ENCODE peak calls at places on chromosomes 1 and 21, in six cellular contexts. Z is GM23338, F is SK-N-SH, P is hepatocyte, G is GM23248, C is MM.1S. M is an unnamed sample.

GRCh38 chr1:214551052-214551435 is 358 bp downstream of the PTPN14 start:
- DNase-seq in Z (peak; percentile 48), F (peak; percentile 75), P (peak; percentile 64), G (no peak), C (no peak), M (peak; percentile 75)

GRCh38 chr1:225965231-225965630 is 24.2 kb upstream of the LEFTY2 start:
- DNase-seq in Z (no peak), F (no peak), P (no peak), G (no peak), C (no peak), M (no peak)

GRCh38 chr21:35232545-35233176 is 183.6 kb upstream of the RUNX1 start:
- DNase-seq in Z (no peak), F (no peak), P (peak; percentile 60), G (peak; percentile 75), C (no peak), M (no peak)

GRCh38 chr1:67880056-67880601 is 46.9 kb upstream of the GNG12 start:
- DNase-seq in Z (no peak), F (peak; percentile 46), P (peak; percentile 34), G (peak; percentile 79), C (no peak), M (no peak)

GRCh38 chr1:169015464-169015863 is 91.0 kb upstream of the ATP1B1 start:
- DNase-seq in Z (no peak), F (no peak), P (no peak), G (no peak), C (no peak), M (no peak)

GRCh38 chr1:98556521-98557158 is 104.9 kb upstream of the SNX7 start:
- DNase-seq in Z (peak; percentile 64), F (no peak), P (peak; percentile 32), G (peak; percentile 51), C (no peak), M (peak; percentile 31)

GRCh38 chr1:220084460-220084859 is 5.1 kb downstream of the BPNT1 start:
- DNase-seq in Z (no peak), F (no peak), P (peak; percentile 6), G (no peak), C (no peak), M (no peak)

GRCh38 chr1:12620142-12620865 is 2.3 kb upstream of the DHRS3 start:
- DNase-seq in Z (no peak), F (no peak), P (no peak), G (peak; percentile 37), C (peak; percentile 30), M (no peak)

GRCh38 chr1:37120279-37120678 is 86.0 kb upstream of the GRIK3 start:
- DNase-seq in Z (no peak), F (no peak), P (no peak), G (no peak), C (no peak), M (no peak)

GRCh38 chr1:41533016-41533730 is 48.7 kb upstream of the EDN2 start:
- DNase-seq in Z (no peak), F (no peak), P (no peak), G (no peak), C (no peak), M (no peak)

GRCh38 chr1:97573560-97573959 is 347.3 kb downstream of the DPYD start:
- DNase-seq in Z (no peak), F (no peak), P (no peak), G (peak; percentile 6), C (no peak), M (no peak)

GRCh38 chr1:15833069-15833679 is 14.3 kb upstream of the SPEN start:
- DNase-seq in Z (peak; percentile 35), F (no peak), P (no peak), G (peak; percentile 93), C (no peak), M (no peak)

GRCh38 chr1:183812686-183813569 is 8.0 kb downstream of the RGL1 start:
- DNase-seq in Z (peak; percentile 44), F (no peak), P (peak; percentile 48), G (peak; percentile 87), C (no peak), M (peak; percentile 52)

GRCh38 chr1:157289424-157290105 is 151.4 kb upstream of the ETV3 start:
- DNase-seq in Z (no peak), F (no peak), P (no peak), G (no peak), C (no peak), M (no peak)

DNA sequence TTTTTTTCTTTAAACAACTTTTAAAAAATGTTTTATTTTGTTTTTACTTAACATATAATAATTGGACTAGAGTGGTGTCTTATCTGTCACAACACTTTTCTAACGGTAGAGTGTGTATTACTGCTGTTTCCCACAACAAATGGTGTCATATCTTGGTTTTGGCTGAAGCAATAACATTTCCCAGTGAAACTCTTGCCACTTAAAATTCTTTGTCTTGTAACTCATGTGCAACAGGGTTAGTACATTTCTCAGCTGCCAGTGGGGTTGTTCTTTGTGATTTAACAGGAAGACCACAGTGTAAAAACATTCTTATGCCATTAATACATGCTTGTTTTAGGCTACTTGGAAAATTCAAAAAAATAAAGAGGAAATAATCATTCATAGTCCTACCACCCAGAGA is 43.5 kb downstream of the ALPL start:
- DNase-seq in Z (no peak), F (no peak), P (no peak), G (peak; percentile 94), C (no peak), M (no peak)
- TF ChIP-seq EZH2phosphoT487 in Z (no peak), F (no peak), P (no peak), G (peak; percentile 97), C (no peak), M (no peak)

DNA sequence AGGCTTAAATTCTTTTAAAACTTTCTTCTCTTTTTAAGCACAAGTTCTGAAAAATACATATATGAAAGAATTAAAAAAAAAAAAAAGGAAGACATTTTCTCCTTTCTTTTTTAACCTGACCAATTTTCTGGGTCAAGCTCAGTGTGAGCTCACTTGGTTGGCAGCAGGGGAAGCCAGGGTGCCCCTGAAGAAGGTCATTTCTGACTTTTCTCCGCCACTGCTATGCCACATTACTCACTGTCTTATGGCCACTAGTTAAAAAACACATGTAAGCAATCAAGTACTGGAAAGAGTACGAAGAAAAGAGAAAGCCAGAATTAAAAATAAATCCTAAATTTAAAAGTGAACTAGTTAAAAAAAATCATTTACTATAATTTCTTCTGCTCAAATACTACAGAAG is 275.0 kb downstream of the NEGR1 start:
- DNase-seq in Z (no peak), F (no peak), P (no peak), G (peak; percentile 22), C (no peak), M (no peak)
- H3K4me2 ChIP-seq in Z (no peak overlapping the region), F (no peak overlapping the region), P (no peak overlapping the region), G (no peak overlapping the region), C (no peak overlapping the region), M (no peak overlapping the region)

GRCh38 chr1:40232444-40232843 is 15.3 kb upstream of the TMCO2 start:
- DNase-seq in Z (no peak), F (no peak), P (no peak), G (no peak), C (peak; percentile 97), M (no peak)
- TF ChIP-seq EZH2phosphoT487 in Z (no peak), F (no peak), P (no peak), G (no peak), C (no peak), M (no peak)

GRCh38 chr21:15195104-15195503 is 130.3 kb upstream of the NRIP1 start:
- DNase-seq in Z (no peak), F (no peak), P (no peak), G (no peak), C (no peak), M (no peak)

GRCh38 chr21:15197696-15198095 is 132.9 kb upstream of the NRIP1 start:
- DNase-seq in Z (no peak), F (no peak), P (no peak), G (no peak), C (no peak), M (no peak)

GRCh38 chr21:15195768-15196167 is 131.0 kb upstream of the NRIP1 start:
- DNase-seq in Z (no peak), F (no peak), P (peak; percentile 45), G (no peak), C (no peak), M (no peak)

GRCh38 chr21:15199940-15200339 is 135.1 kb upstream of the NRIP1 start:
- DNase-seq in Z (no peak), F (no peak), P (no peak), G (no peak), C (no peak), M (no peak)

DNA sequence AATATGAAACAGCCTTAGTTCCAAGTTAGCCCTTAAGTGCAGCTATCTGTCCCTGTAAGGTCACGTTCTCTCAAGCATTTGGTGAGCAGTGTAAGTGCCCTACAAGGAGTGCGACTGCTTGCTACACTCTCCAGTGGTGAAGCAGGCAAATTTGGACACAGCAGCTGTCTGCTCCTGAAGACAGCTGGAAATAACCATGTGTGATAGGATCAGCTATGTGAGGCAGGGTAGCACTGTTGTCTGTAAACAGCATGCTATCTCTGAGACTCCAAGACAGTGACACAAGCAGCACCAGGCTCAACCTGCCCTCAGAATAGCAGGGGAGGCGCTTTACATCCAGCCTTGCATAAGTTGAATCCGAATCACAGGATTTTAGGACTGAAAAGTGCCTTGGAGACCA is 134.6 kb upstream of the NRIP1 start:
- DNase-seq in Z (no peak), F (no peak), P (no peak), G (no peak), C (no peak), M (peak; percentile 7)
- H3K4me2 ChIP-seq in Z (no peak overlapping the region), F (no peak overlapping the region), P (no peak overlapping the region), G (no peak overlapping the region), C (no peak overlapping the region), M (peak overlapping the region; percentile 19)

DNA sequence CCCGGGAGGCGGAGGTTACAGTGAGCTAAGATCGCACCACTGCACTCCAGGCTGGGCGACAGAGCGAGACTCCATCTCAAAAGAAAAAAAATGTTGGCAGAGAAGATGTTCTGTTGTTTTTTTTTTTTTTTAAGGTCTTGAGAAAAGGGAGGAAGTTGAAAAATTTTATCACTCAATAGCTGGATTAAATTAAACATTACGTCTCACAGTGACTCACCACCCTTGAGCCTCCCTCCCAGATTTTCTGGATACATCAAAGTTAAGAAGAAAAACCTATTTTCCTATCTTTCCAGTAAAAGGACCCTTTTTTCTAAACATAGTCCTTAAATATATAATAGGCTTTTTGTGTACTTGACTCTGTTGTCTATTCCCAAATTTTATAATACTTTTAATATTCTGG is 35.5 kb downstream of the IFNAR1 start:
- DNase-seq in Z (no peak), F (no peak), P (no peak), G (peak; percentile 81), C (no peak), M (no peak)
- TF ChIP-seq EZH2phosphoT487 in Z (no peak), F (no peak), P (no peak), G (no peak), C (no peak), M (no peak)

GRCh38 chr1:20993716-20994115 is 183.0 kb downstream of the EIF4G3 start:
- DNase-seq in Z (no peak), F (no peak), P (no peak), G (no peak), C (no peak), M (no peak)
- H3K4me2 ChIP-seq in Z (no peak overlapping the region), F (no peak overlapping the region), P (no peak overlapping the region), G (no peak overlapping the region), C (no peak overlapping the region), M (no peak overlapping the region)

DNA sequence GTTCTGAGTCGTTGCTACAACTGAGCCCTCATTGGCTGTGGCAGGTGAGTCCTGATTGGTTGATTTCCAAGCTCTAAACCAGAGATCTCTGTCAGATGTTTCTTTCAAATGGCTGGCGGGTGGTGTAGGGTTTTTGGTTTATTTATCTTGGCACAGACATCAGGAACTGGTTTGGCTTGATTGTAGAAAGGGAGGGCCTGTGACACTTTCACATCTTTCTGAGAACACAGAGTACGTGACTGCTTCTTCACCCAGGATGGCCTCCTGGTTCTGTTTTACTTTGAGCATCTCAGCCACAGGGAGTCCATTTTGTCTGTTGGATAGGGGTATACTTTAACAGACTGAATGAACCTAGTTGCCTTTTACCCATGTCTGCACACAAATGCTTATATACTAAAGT is 89.4 kb upstream of the GPR52 start:
- DNase-seq in Z (no peak), F (no peak), P (no peak), G (no peak), C (no peak), M (no peak)
- TF ChIP-seq EZH2phosphoT487 in Z (no peak), F (no peak), P (no peak), G (no peak), C (no peak), M (no peak)

M was measured in neural progenitor cell.